ENCODE peak calls at places on chromosomes 6 and 20, in ten cellular contexts. S, N, L, B, O, M, Y, E, H and X are unnamed samples.
A peak's percentile ranks its signal among the peaks of the same experiment; 100 is the strongest.

GRCh38 chr6:157020398-157021266 is 243.5 kb downstream of the ARID1B start:
- DNase-seq in O (peak; percentile 66), N (peak; percentile 56), H (peak; percentile 70), Y (peak; percentile 61), M (peak; percentile 74), E (no peak), B (peak; percentile 81), L (peak; percentile 55), S (peak; percentile 36), X (no peak)

GRCh38 chr6:142984386-142984785 is 39.4 kb upstream of the HIVEP2 start:
- DNase-seq in N (no peak), O (no peak), L (no peak), H (no peak), B (peak; percentile 9), M (no peak), E (no peak), Y (no peak), S (no peak), X (no peak)

GRCh38 chr20:33154252-33154651 is 13.7 kb upstream of the BPIFA2 start:
- DNase-seq in O (no peak), L (no peak), N (no peak), Y (no peak), S (no peak), H (no peak), B (no peak), E (no peak), M (no peak), X (no peak)

GRCh38 chr20:13302647-13303425 is 81.8 kb downstream of the ISM1 start:
- DNase-seq in B (peak; percentile 69), L (no peak), E (no peak), M (peak; percentile 47), S (peak; percentile 32), O (no peak), H (peak; percentile 67), Y (peak; percentile 8), N (no peak), X (peak; percentile 37)

GRCh38 chr6:142421285-142422202 is 119.7 kb downstream of the ADGRG6 start:
- DNase-seq in O (no peak), E (no peak), B (no peak), S (no peak), H (no peak), M (no peak), L (no peak), Y (no peak), N (no peak), X (no peak)

GRCh38 chr6:101163611-101164010 is 229.9 kb upstream of the GRIK2 start:
- DNase-seq in O (no peak), S (no peak), L (no peak), M (no peak), Y (peak; percentile 99), H (no peak), E (no peak), B (no peak), N (no peak), X (no peak)

GRCh38 chr6:17600527-17601388 is 656 bp downstream of the FAM8A1 start:
- DNase-seq in O (peak; percentile 62), M (peak; percentile 65), H (peak; percentile 44), N (peak; percentile 44), E (peak; percentile 67), B (peak; percentile 56), Y (peak; percentile 55), L (no peak), S (peak; percentile 25), X (peak; percentile 49)

GRCh38 chr6:112317461-112317860 is 29.7 kb upstream of the RFPL4B start:
- DNase-seq in M (no peak), S (no peak), H (no peak), N (no peak), B (no peak), Y (no peak), L (no peak), O (no peak), E (no peak), X (no peak)

GRCh38 chr6:71287038-71287437 is 1.6 kb upstream of the OGFRL1 start:
- DNase-seq in E (no peak), B (peak; percentile 48), H (no peak), S (no peak), M (no peak), Y (peak; percentile 82), L (no peak), O (no peak), N (peak; percentile 23), X (no peak)